ENCODE peak calls at places on chromosomes 2 and 18, in seven cellular contexts. Z is T-helper 17 cell; D is iris pigment epithelial cell; Q is ureter; T is stimulated activated naive CD8-positive, alpha-beta T cell treated with anti-CD3 and anti-CD28 coated beads, Interleukin-15, Interleukin-2, amounts not matched to agents 100 U/mL and 50 U/mL, for 24 hours; A is iPS-NIHi11; E is trophoblast cell. N is an unnamed sample.

GRCh38 chr2:109218087-109218791 is 89.2 kb downstream of the SH3RF3 start:
- DNase-seq in Z (no peak), D (no peak), Q (peak; percentile 10), T (no peak), A (no peak), E (no peak), N (no peak)

GRCh38 chr2:152426801-152427200 is 91.8 kb downstream of the FMNL2 start:
- DNase-seq in Z (no peak), D (peak; percentile 35), Q (no peak), T (no peak), A (no peak), E (no peak), N (no peak)

GRCh38 chr2:181715033-181715630 is 34.8 kb upstream of the NEUROD1 start:
- DNase-seq in Z (no peak), D (peak; percentile 80), Q (peak; percentile 70), T (peak; percentile 73), A (peak; percentile 59), E (peak; percentile 94), N (no peak)

GRCh38 chr2:71618327-71619113 is 165.2 kb downstream of the DYSF start:
- DNase-seq in Z (no peak), D (no peak), Q (peak; percentile 32), T (no peak), A (peak; percentile 31), E (no peak), N (peak; percentile 75)

GRCh38 chr2:110978148-110978547 is 142.6 kb upstream of the BCL2L11 start:
- DNase-seq in Z (no peak), D (no peak), Q (no peak), T (no peak), A (no peak), E (no peak), N (no peak)

GRCh38 chr2:43648979-43649701 is 12.1 kb downstream of the PLEKHH2 start:
- DNase-seq in Z (no peak), D (peak; percentile 3), Q (no peak), T (no peak), A (no peak), E (peak; percentile 36), N (no peak)

GRCh38 chr2:63050186-63050915 is at the start of gene OTX1:
- DNase-seq in Z (peak; percentile 31), D (peak; percentile 61), Q (peak; percentile 54), T (peak; percentile 72), A (peak; percentile 87), E (peak; percentile 55), N (peak; percentile 71)

GRCh38 chr2:30165050-30165520 is 18.3 kb downstream of the YPEL5 start:
- DNase-seq in Z (peak; percentile 27), D (peak; percentile 91), Q (peak; percentile 66), T (peak; percentile 55), A (peak; percentile 90), E (peak; percentile 89), N (no peak)

GRCh38 chr18:76873713-76874112 is 51.4 kb downstream of the ZNF236 start:
- DNase-seq in Z (no peak), D (no peak), Q (no peak), T (no peak), A (no peak), E (no peak), N (no peak)

GRCh38 chr2:162210385-162210784 is 32.9 kb downstream of the FAP start:
- DNase-seq in Z (no peak), D (peak; percentile 59), Q (no peak), T (no peak), A (no peak), E (no peak), N (no peak)

GRCh38 chr2:185608799-185609198 is 129.8 kb upstream of the FSIP2 start:
- DNase-seq in Z (no peak), D (no peak), Q (no peak), T (no peak), A (no peak), E (peak; percentile 1), N (no peak)

GRCh38 chr2:26463252-26464207 is 14.4 kb downstream of the OTOF start:
- DNase-seq in Z (no peak), D (no peak), Q (no peak), T (no peak), A (peak; percentile 63), E (peak; percentile 28), N (no peak)

GRCh38 chr18:54147439-54147838 is 77.0 kb downstream of the MBD2 start:
- DNase-seq in Z (no peak), D (no peak), Q (no peak), T (no peak), A (no peak), E (no peak), N (no peak)

GRCh38 chr2:102788880-102789250 is 27.0 kb downstream of the TMEM182 start:
- DNase-seq in Z (no peak), D (no peak), Q (no peak), T (no peak), A (no peak), E (peak; percentile 35), N (no peak)

GRCh38 chr2:43623052-43623451 is 14.0 kb upstream of the PLEKHH2 start:
- DNase-seq in Z (no peak), D (no peak), Q (no peak), T (no peak), A (no peak), E (no peak), N (no peak)

GRCh38 chr2:11784747-11785610 is 38.5 kb downstream of the LPIN1 start:
- DNase-seq in Z (peak; percentile 36), D (peak; percentile 36), Q (no peak), T (peak; percentile 67), A (peak; percentile 93), E (peak; percentile 22), N (peak; percentile 70)

GRCh38 chr2:64133828-64134227 is 10.4 kb downstream of the PELI1 start:
- DNase-seq in Z (no peak), D (peak; percentile 73), Q (no peak), T (no peak), A (no peak), E (peak; percentile 45), N (no peak)

GRCh38 chr18:50839996-50840395 is 20.2 kb upstream of the MRO start:
- DNase-seq in Z (no peak), D (no peak), Q (no peak), T (no peak), A (no peak), E (no peak), N (no peak)

N was measured in coronary artery.